ENCODE peak calls at places on chromosomes 7 and 10, in five cellular contexts. V is Panc1, Q is HCT116, E is H1, G is SK-N-SH. R is an unnamed sample. For H3K27me3, the result is how much of the 10 kb centered on the place peaks cover.

GRCh38 chr7:43649755-43650274 is 66.9 kb downstream of the STK17A start:
- DNase-seq in Q (no peak), G (no peak), E (no peak), V (no peak), R (no peak)

GRCh38 chr7:147540743-147541142 is 1049.8 kb upstream of the C7orf33 start:
- DNase-seq in E (no peak), Q (no peak), V (no peak), G (no peak), R (no peak)

GRCh38 chr10:95268438-95268837 is 22.4 kb downstream of the PDLIM1 start:
- DNase-seq in Q (no peak), E (peak), G (peak), V (no peak), R (no peak)

GRCh38 chr7:118870187-118870586 is 645.7 kb downstream of the ANKRD7 start:
- DNase-seq in Q (peak), V (no peak), G (no peak), E (peak), R (peak)

GRCh38 chr10:32790483-32790882 is 167.5 kb downstream of the ITGB1 start:
- DNase-seq in Q (no peak), V (no peak), G (no peak), E (no peak), R (no peak)

GRCh38 chr7:43577485-43577951 is 5.4 kb upstream of the STK17A start:
- DNase-seq in Q (no peak), V (no peak), G (no peak), E (no peak), R (no peak)

GRCh38 chr7:83794834-83795233 is 145.9 kb upstream of the SEMA3E start:
- DNase-seq in G (no peak), V (no peak), Q (no peak), E (no peak), R (no peak)

GRCh38 chr10:113869789-113870188 is 15.3 kb downstream of the NHLRC2 start:
- DNase-seq in Q (no peak), V (no peak), G (no peak), E (no peak), R (no peak)

GRCh38 chr10:31697271-31698168 is 231.1 kb downstream of the ARHGAP12 start:
- DNase-seq in G (peak), Q (no peak), E (no peak), V (no peak), R (no peak)

GRCh38 chr7:99171731-99172130 is 27.8 kb upstream of the SMURF1 start:
- DNase-seq in E (no peak), V (no peak), Q (no peak), G (no peak), R (no peak)

GRCh38 chr10:17454181-17454800 is at the start of gene ST8SIA6:
- DNase-seq in Q (no peak), G (peak), V (no peak), E (peak), R (no peak)

GRCh38 chr10:37675449-37675848 is 182.0 kb downstream of the ZNF248 start:
- DNase-seq in G (no peak), E (no peak), V (no peak), Q (no peak), R (no peak)
- H3K27me3 ChIP-seq in G (under half), E (under half), V (under half), Q (under half), R (under half)

GRCh38 chr7:26034386-26034785 is 117.6 kb upstream of the NFE2L3 start:
- DNase-seq in G (no peak), E (no peak), Q (no peak), V (no peak), R (no peak)
- TF ChIP-seq SIN3A in G (no peak), E (no peak), Q (no peak), V (no peak), R (no peak)

GRCh38 chr7:1349351-1349761 is 109.9 kb downstream of the MICALL2 start:
- DNase-seq in E (no peak), G (no peak), Q (no peak), V (no peak), R (no peak)
- H3K27me3 ChIP-seq in E (under half), G (half or more), Q (under half), V (under half), R (half or more)

DNA sequence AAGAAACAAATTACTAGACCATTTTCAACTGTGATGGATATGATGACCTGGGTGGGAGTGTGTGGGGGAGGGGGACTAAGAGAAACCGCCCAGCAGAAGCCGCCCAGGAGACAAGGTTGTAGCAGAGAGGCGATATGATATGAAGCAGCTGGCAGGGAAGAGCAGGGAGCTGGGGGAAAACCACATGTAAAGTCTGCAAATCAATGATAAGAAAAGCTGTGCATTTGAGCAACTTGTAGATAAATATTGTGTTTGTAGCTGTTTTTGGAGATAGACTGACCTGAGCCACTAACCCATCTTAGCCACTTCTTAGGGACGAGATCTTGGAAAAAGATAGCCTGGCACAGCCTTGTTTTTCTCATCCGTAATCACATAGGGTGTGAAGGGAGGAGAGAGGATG is 252.6 kb downstream of the SEC23IP start:
- DNase-seq in E (no peak), V (no peak), G (peak), Q (no peak), R (no peak)
- TF ChIP-seq SIN3A in E (no peak), V (no peak), G (no peak), Q (no peak), R (no peak)

DNA sequence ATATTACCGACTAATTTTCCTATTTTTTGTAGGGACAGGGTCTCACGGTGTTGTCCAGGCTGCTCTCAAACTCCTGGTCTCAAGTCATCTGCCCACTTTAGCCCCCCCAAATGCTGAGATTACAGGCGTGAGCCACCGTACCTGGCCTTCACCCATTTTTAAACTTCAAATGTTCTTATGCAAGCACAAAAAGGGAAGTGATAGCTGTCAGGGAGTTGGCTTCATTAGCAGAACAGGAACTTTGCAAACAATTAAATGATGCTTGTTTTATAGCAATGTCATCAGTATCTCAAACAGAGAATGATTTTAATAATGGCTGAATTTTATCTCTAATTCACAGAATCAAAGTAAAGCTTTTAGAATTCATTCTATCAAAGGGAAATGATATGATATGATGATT is 49.8 kb upstream of the FAM171A1 start:
- DNase-seq in Q (no peak), V (no peak), E (no peak), G (no peak), R (no peak)
- H3K27me3 ChIP-seq in Q (under half), V (under half), E (under half), G (under half), R (under half)

GRCh38 chr7:38746438-38746837 is 115.3 kb upstream of the AMPH start:
- DNase-seq in E (no peak), Q (no peak), V (no peak), G (no peak), R (no peak)
- TF ChIP-seq SIN3A in E (no peak), Q (no peak), V (no peak), G (no peak), R (no peak)

GRCh38 chr10:6588082-6588481 is 8.0 kb upstream of the PRKCQ start:
- DNase-seq in Q (no peak), E (no peak), V (no peak), G (no peak), R (no peak)

GRCh38 chr10:6590100-6590499 is 10.0 kb upstream of the PRKCQ start:
- DNase-seq in G (no peak), E (no peak), Q (no peak), V (no peak), R (no peak)

GRCh38 chr10:6592080-6592479 is 12.0 kb upstream of the PRKCQ start:
- DNase-seq in E (no peak), Q (no peak), G (no peak), V (no peak), R (no peak)

GRCh38 chr10:6591668-6592067 is 11.6 kb upstream of the PRKCQ start:
- DNase-seq in E (no peak), G (no peak), Q (no peak), V (no peak), R (no peak)

DNA sequence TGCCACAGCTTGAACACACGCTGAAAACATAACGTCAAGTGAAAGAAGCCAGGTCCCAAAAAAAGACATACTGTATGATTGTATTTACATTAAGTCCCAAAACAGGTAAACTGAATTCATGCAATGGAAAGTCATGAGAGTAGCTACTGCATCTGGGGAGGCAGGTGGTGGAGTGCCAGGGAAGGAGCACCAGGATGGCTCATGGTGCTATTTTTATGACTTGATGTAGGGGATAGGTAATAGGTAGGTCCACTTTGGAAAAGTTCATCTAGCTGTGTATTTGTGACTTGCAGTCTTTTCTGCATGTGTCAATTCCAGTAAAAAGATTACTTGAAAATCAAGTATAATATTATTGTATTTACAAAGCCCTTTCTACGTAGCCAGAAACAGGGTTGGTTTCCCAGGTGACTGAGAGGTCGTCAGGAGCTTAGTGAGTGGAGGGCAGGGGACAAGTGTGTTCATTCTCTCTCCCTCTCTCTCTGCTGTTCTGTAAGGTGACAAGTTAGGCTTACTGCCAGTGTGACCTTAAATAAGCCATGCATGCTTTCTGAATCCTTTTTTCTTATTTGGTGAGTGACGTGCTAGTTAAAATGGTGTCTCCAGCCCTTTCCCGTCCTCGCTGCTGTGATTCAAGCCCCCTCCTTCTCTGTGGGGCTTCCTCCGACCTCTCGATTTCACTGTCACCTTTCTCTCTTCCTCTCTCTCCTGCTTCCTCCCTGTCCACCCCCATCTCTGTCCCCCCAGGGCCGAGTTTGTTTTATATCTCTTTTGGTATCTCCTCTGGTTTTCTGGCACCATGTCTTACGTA is 9.4 kb upstream of the PRKCQ start:
- DNase-seq in G (no peak), E (no peak), V (no peak), Q (no peak), R (no peak)
- H3K27me3 ChIP-seq in G (under half), E (under half), V (under half), Q (half or more), R (under half)

GRCh38 chr7:30980194-30980593 is 16.4 kb downstream of the GHRHR start:
- DNase-seq in G (no peak), V (no peak), Q (no peak), E (no peak), R (no peak)

GRCh38 chr7:30976381-30976780 is 12.6 kb downstream of the GHRHR start:
- DNase-seq in Q (no peak), E (no peak), V (no peak), G (peak), R (no peak)

GRCh38 chr7:30979027-30979426 is 15.3 kb downstream of the GHRHR start:
- DNase-seq in G (no peak), E (no peak), Q (no peak), V (no peak), R (no peak)

GRCh38 chr7:30977222-30977621 is 13.5 kb downstream of the GHRHR start:
- DNase-seq in E (no peak), V (no peak), Q (no peak), G (no peak), R (no peak)

DNA sequence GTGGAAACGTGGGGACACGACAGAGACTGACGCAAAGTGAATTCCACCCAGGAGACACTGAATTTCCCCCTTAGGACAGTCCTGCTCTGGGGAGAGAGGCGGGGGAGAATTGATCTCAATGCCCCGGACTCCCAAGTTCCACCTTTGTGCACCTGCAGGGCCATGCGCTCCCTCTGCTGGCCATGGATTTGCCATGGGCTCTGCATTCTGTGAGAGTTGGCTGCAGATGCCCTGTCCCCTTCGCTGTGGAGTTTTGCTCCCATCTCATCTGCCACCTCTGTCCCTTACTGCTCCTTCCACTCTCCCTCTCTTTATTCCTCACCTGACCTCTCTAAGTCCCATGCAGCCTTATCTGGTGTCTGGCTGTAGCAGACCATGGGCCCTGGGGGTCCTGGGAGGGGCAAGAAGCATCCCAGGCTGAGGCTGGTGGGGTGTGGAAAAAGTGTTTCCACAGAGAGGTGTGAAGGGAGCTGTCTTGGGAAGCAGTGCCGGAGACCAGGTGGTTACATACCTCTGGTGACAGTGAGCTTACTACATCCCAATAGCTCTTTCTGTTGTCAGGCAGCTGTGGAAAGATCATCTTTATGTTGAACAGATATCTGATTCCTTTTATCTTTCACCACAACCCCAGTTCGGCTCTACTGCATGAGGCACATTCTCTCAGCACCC is 14.3 kb downstream of the GHRHR start:
- DNase-seq in E (peak), Q (peak), G (peak), V (no peak), R (peak)
- TF ChIP-seq SIN3A in E (no peak), Q (no peak), G (no peak), V (no peak), R (no peak)